ENCODE peak calls at places on chromosomes 1 and 21, in five cellular contexts. V is aorta; K is CD4-positive, alpha-beta T cell; L is RWPE2; P is heart left ventricle. O is an unnamed sample.

GRCh38 chr1:192476802-192477298 is 98.7 kb upstream of the RGS1 start:
- ATAC-seq in V (peak), K (no peak), L (peak), P (peak), O (peak)

GRCh38 chr1:231702804-231703203 is 76.2 kb downstream of the DISC1 start:
- ATAC-seq in V (no peak), K (no peak), L (peak), P (no peak), O (no peak)

GRCh38 chr1:182629674-182630073 is 25.5 kb upstream of the RGS16 start:
- ATAC-seq in V (no peak), K (peak), L (no peak), P (no peak), O (no peak)

GRCh38 chr1:185626344-185626743 is 107.8 kb upstream of the HMCN1 start:
- ATAC-seq in V (no peak), K (no peak), L (no peak), P (no peak), O (no peak)

GRCh38 chr21:40829308-40829707 is 17.6 kb downstream of the DSCAM start:
- ATAC-seq in V (no peak), K (no peak), L (no peak), P (no peak), O (no peak)

GRCh38 chr1:52102336-52103013 is 39.4 kb upstream of the ZFYVE9 start:
- ATAC-seq in V (no peak), K (no peak), L (no peak), P (no peak), O (no peak)

GRCh38 chr1:45412899-45413298 is 72.7 kb upstream of the MUTYH start:
- ATAC-seq in V (no peak), K (no peak), L (no peak), P (no peak), O (no peak)

GRCh38 chr1:246364415-246364941 is 142.6 kb downstream of the SMYD3 start:
- ATAC-seq in V (no peak), K (no peak), L (no peak), P (no peak), O (no peak)

GRCh38 chr21:26070822-26071425 is 99.6 kb downstream of the APP start:
- ATAC-seq in V (no peak), K (peak), L (peak), P (peak), O (peak)

GRCh38 chr1:229871078-229871676 is 195.9 kb upstream of the GALNT2 start:
- ATAC-seq in V (no peak), K (no peak), L (no peak), P (no peak), O (no peak)

GRCh38 chr1:44061857-44062256 is 30.6 kb upstream of the SLC6A9 start:
- ATAC-seq in V (no peak), K (no peak), L (no peak), P (peak), O (no peak)

GRCh38 chr1:15322648-15323350 is 75.8 kb downstream of the FHAD1 start:
- ATAC-seq in V (no peak), K (no peak), L (peak), P (peak), O (no peak)

GRCh38 chr1:57637155-57637554 is 213.3 kb upstream of the DAB1 start:
- ATAC-seq in V (no peak), K (no peak), L (peak), P (no peak), O (no peak)

GRCh38 chr1:19557609-19558051 is 72.3 kb upstream of the CAPZB start:
- ATAC-seq in V (no peak), K (no peak), L (no peak), P (no peak), O (no peak)

GRCh38 chr1:58932820-58933598 is 149.2 kb upstream of the JUN start:
- ATAC-seq in V (no peak), K (no peak), L (peak), P (peak), O (peak)

GRCh38 chr1:226133504-226134123 is 52.9 kb downstream of the ACBD3 start:
- ATAC-seq in V (no peak), K (no peak), L (no peak), P (no peak), O (no peak)

GRCh38 chr1:52139817-52140540 is 1.9 kb upstream of the ZFYVE9 start:
- ATAC-seq in V (no peak), K (peak), L (peak), P (no peak), O (no peak)

GRCh38 chr1:200316148-200316803 is 93.6 kb downstream of the ZNF281 start:
- ATAC-seq in V (no peak), K (no peak), L (no peak), P (no peak), O (no peak)

GRCh38 chr1:51792864-51793263 is 85.7 kb downstream of the NRDC start:
- ATAC-seq in V (peak), K (no peak), L (peak), P (no peak), O (peak)

GRCh38 chr1:241411056-241411775 is 54.2 kb upstream of the RGS7 start:
- ATAC-seq in V (no peak), K (no peak), L (no peak), P (no peak), O (no peak)

GRCh38 chr1:208174200-208174599 is 70.0 kb downstream of the PLXNA2 start:
- ATAC-seq in V (no peak), K (no peak), L (no peak), P (no peak), O (no peak)

GRCh38 chr21:32521736-32522360 is 63.5 kb downstream of the TCP10L start:
- ATAC-seq in V (peak), K (no peak), L (peak), P (no peak), O (no peak)
- H3K27ac ChIP-seq in V (no peak), K (no peak), L (peak), P (peak), O (peak)

GRCh38 chr21:41877901-41878830 is 978 bp downstream of the PRDM15 start:
- ATAC-seq in V (no peak), K (peak), L (no peak), P (no peak), O (peak)
- H3K27ac ChIP-seq in V (no peak), K (peak), L (peak), P (no peak), O (peak)

GRCh38 chr21:45474323-45474950 is 67.8 kb downstream of the SLC19A1 start:
- ATAC-seq in V (no peak), K (no peak), L (no peak), P (no peak), O (no peak)

GRCh38 chr21:45476582-45476981 is 65.7 kb downstream of the SLC19A1 start:
- ATAC-seq in V (no peak), K (no peak), L (no peak), P (no peak), O (no peak)

GRCh38 chr21:45473496-45474322 is 68.5 kb downstream of the SLC19A1 start:
- ATAC-seq in V (no peak), K (no peak), L (no peak), P (no peak), O (no peak)

GRCh38 chr21:45475797-45476570 is 66.3 kb downstream of the SLC19A1 start:
- ATAC-seq in V (no peak), K (no peak), L (no peak), P (no peak), O (no peak)

DNA sequence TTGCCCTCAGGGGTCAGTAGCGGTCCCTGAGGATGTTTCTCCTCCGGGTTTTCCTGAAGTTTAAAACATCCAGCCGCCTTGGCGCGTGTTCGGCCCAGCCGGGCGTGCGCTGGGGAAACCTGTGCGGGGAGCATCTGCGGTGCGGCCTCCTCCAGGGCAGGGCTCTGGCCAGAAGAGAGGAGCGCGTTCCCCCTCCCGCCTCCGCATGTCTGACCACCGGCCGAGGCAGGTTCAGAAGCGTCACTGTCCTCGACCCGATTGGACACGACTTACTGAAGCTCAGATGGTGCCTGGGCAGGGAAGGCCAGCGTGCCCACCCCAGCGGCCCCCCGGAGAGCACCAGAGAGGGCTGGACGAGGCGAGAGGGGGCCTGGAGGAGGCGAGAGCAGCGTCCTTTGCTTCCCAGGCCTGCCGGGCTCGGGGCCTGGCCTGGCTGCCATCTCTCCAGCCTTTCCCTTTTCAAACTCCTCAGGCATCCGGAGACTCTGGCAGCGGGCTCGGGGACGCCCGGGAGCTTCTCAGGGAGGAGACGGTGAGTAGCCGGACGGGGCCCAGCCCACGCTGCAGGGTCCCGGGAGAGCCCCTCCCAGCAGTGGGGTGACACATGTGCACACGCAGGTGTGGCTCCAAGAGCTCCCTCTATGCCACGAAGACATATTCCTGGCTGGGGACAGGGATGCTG is 67.1 kb downstream of the SLC19A1 start:
- ATAC-seq in V (no peak), K (no peak), L (no peak), P (no peak), O (no peak)
- H3K27ac ChIP-seq in V (no peak), K (no peak), L (no peak), P (no peak), O (no peak)

GRCh38 chr1:67771152-67771551 is 62.1 kb downstream of the GNG12 start:
- ATAC-seq in V (no peak), K (no peak), L (peak), P (no peak), O (no peak)
- H3K27ac ChIP-seq in V (peak), K (no peak), L (peak), P (no peak), O (no peak)

DNA sequence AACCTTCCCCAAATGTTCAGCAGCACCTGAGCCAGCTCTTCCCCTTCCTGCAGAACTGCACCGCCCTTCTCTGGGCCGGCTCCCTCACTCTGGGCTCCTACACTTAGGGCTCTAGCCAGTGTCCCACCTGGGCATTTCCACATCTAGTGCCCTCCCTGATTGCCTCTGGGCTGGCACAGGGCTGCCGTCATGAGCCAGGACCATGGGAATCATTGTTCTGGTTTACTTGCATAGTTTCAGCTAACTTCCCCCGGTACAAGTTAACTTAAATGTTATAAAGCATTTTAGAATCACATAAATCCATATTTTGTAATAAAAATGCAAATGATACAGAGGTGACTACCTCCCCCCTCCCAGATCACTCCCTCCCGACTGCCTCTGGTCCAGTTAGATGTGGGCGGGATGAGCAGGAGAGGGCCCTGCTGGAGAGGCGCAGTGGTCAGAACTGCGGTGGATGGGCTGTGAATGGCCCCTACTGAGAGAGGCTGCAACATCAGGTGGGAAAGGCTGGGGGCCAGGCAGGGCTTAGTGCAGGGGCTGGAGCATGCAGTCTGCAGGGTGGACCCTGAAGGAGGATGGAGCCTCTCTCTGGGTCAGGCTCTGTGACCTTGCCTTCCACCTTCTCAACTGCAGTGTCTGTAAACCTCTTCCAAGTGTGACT is 371.4 kb upstream of the C1orf174 start:
- ATAC-seq in V (no peak), K (no peak), L (no peak), P (no peak), O (no peak)
- H3K27ac ChIP-seq in V (no peak), K (no peak), L (no peak), P (no peak), O (no peak)

GRCh38 chr1:23546897-23547596 is 12.3 kb downstream of the ID3 start:
- ATAC-seq in V (no peak), K (no peak), L (no peak), P (no peak), O (no peak)

GRCh38 chr1:23545851-23546250 is 13.4 kb downstream of the ID3 start:
- ATAC-seq in V (no peak), K (no peak), L (no peak), P (no peak), O (no peak)

GRCh38 chr1:23544444-23545389 is 13.7 kb upstream of the E2F2 start:
- ATAC-seq in V (peak), K (peak), L (peak), P (peak), O (peak)

GRCh38 chr1:23551849-23552248 is 7.5 kb downstream of the ID3 start:
- ATAC-seq in V (no peak), K (no peak), L (no peak), P (no peak), O (no peak)

GRCh38 chr1:23548704-23549143 is 10.6 kb downstream of the ID3 start:
- ATAC-seq in V (peak), K (no peak), L (no peak), P (peak), O (peak)
- H3K27ac ChIP-seq in V (no peak), K (no peak), L (no peak), P (peak), O (peak)

DNA sequence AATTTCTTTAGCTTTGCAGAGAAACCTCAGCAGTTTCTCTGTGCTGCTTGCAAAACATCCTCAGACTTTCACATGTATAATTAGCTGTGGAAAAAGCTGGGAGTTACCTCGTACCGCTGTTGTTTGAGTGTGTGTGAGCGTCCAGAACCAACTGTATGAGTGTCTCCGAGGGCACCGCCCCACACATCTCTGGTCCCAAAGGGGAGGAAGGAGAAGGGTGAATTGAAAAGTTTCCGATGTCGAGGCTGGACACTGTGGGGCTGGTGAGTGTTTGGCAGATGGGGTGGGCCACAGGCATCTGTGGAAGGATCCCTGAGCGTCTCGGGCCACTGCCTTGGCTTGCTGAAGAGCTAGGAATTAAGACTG is 1.2 kb downstream of the ATP2B4 start:
- ATAC-seq in V (peak), K (no peak), L (peak), P (no peak), O (peak)
- H3K27ac ChIP-seq in V (peak), K (peak), L (peak), P (peak), O (peak)

O was measured in gastroesophageal sphincter.